ENCODE peak calls at places on chromosomes 11 and 22, in five cellular contexts. B, O, G, U and M are unnamed samples.

GRCh38 chr22:20118572-20119020 is 1.6 kb upstream of the TRMT2A start:
- DNase-seq in O (no peak), B (no peak), G (no peak), U (no peak), M (no peak)

GRCh38 chr11:113153847-113154246 is 160.5 kb upstream of the TTC12 start:
- DNase-seq in G (no peak), B (peak), U (no peak), O (no peak), M (no peak)

GRCh38 chr22:22201185-22201924 is 43.2 kb upstream of the VPREB1 start:
- DNase-seq in U (peak), G (no peak), O (no peak), B (no peak), M (peak)

GRCh38 chr11:13114566-13115465 is 105.7 kb downstream of the RASSF10 start:
- DNase-seq in O (no peak), U (peak), B (no peak), G (no peak), M (peak)

GRCh38 chr11:14230407-14230806 is 128.6 kb downstream of the RRAS2 start:
- DNase-seq in O (no peak), B (no peak), G (no peak), U (no peak), M (no peak)

GRCh38 chr11:65013130-65013691 is 749 bp upstream of the ARL2 start:
- DNase-seq in U (peak), G (peak), B (peak), O (peak), M (peak)

GRCh38 chr11:70265341-70265740 is 5.1 kb upstream of the PPFIA1 start:
- DNase-seq in B (no peak), U (no peak), G (no peak), O (no peak), M (no peak)

GRCh38 chr11:95404370-95404769 is 173.4 kb upstream of the SESN3 start:
- DNase-seq in U (no peak), B (no peak), O (no peak), G (no peak), M (no peak)

GRCh38 chr11:123945132-123945531 is 1.5 kb upstream of the OR6T1 start:
- DNase-seq in O (no peak), G (no peak), B (no peak), U (no peak), M (no peak)

GRCh38 chr22:45925811-45926351 is 51.1 kb downstream of the WNT7B start:
- DNase-seq in U (peak), B (no peak), G (peak), O (no peak), M (peak)

GRCh38 chr22:40679964-40680818 is 907 bp downstream of the MCHR1 start:
- DNase-seq in G (no peak), B (peak), U (no peak), O (no peak), M (peak)

GRCh38 chr11:117980280-117980679 is 5.9 kb upstream of the IL10RA start:
- DNase-seq in O (no peak), G (no peak), U (no peak), B (no peak), M (peak)

GRCh38 chr11:134047586-134047999 is 21.3 kb upstream of the JAM3 start:
- DNase-seq in B (peak), G (peak), O (no peak), U (peak), M (no peak)

GRCh38 chr11:11316651-11317050 is 36.4 kb downstream of the CSNK2A3 start:
- DNase-seq in O (no peak), B (no peak), U (no peak), G (no peak), M (peak)

GRCh38 chr11:2574553-2575535 is 125.0 kb downstream of the KCNQ1OT1 start:
- DNase-seq in O (no peak), B (peak), G (no peak), U (no peak), M (peak)

GRCh38 chr11:33375688-33376311 is 118.6 kb downstream of the HIPK3 start:
- DNase-seq in B (peak), U (peak), G (peak), O (no peak), M (peak)

GRCh38 chr22:22579869-22580604 is 21.0 kb upstream of the PRAME start:
- DNase-seq in U (no peak), G (no peak), B (no peak), O (no peak), M (no peak)

GRCh38 chr11:118791961-118792578 is 1.1 kb upstream of the DDX6 start:
- DNase-seq in O (no peak), G (no peak), B (peak), U (peak), M (peak)

GRCh38 chr11:69249086-69249640 is 44.8 kb upstream of the MYEOV start:
- DNase-seq in B (no peak), O (no peak), U (no peak), G (no peak), M (no peak)

GRCh38 chr11:92917927-92918326 is 51.5 kb upstream of the MTNR1B start:
- DNase-seq in B (no peak), O (no peak), G (no peak), U (no peak), M (no peak)

GRCh38 chr11:91299980-91300379 is 924.6 kb upstream of the FAT3 start:
- DNase-seq in B (peak), G (peak), U (peak), O (no peak), M (no peak)

GRCh38 chr22:49972163-49973017 is 11.8 kb downstream of the PIM3 start:
- DNase-seq in G (no peak), B (no peak), O (no peak), U (no peak), M (no peak)

GRCh38 chr11:68159161-68159560 is 38.0 kb upstream of the CHKA start:
- DNase-seq in U (no peak), G (no peak), B (no peak), O (no peak), M (no peak)

GRCh38 chr11:99960536-99960935 is 726.6 kb upstream of the ARHGAP42 start:
- DNase-seq in G (no peak), U (no peak), O (no peak), B (no peak), M (no peak)

GRCh38 chr11:57812634-57813033 is 51.0 kb downstream of the CTNND1 start:
- DNase-seq in U (no peak), B (no peak), G (no peak), O (no peak), M (no peak)

GRCh38 chr11:34890812-34891211 is 25.4 kb downstream of the APIP start:
- DNase-seq in G (peak), O (peak), U (peak), B (peak), M (peak)

GRCh38 chr22:26648011-26648497 is 9.3 kb upstream of the MIAT start:
- DNase-seq in U (no peak), O (no peak), B (no peak), G (no peak), M (no peak)

GRCh38 chr11:12683857-12684256 is 9.6 kb downstream of the TEAD1 start:
- DNase-seq in U (peak), G (peak), B (no peak), O (no peak), M (no peak)

GRCh38 chr22:19855504-19856409 is 1.1 kb upstream of the GNB1L start:
- DNase-seq in U (peak), G (peak), B (peak), O (no peak), M (peak)

GRCh38 chr11:81772161-81772560 is 961.5 kb downstream of the FAM181B start:
- DNase-seq in O (no peak), B (peak), U (no peak), G (peak), M (peak)

GRCh38 chr11:109939176-109939810 is 153.9 kb upstream of the ZC3H12C start:
- DNase-seq in B (peak), G (peak), O (peak), U (peak), M (peak)

GRCh38 chr11:94958118-94958517 is 15.2 kb downstream of the CWC15 start:
- DNase-seq in U (peak), B (peak), G (peak), O (no peak), M (peak)

GRCh38 chr22:27405672-27406388 is 395.7 kb downstream of the MN1 start:
- DNase-seq in G (no peak), U (peak), B (peak), O (no peak), M (peak)

GRCh38 chr22:25403752-25404471 is 160.6 kb upstream of the GRK3 start:
- DNase-seq in U (peak), B (no peak), G (peak), O (no peak), M (peak)

GRCh38 chr11:118341749-118342489 is 586 bp downstream of the CD3D start:
- DNase-seq in B (no peak), G (no peak), O (no peak), U (no peak), M (peak)

GRCh38 chr11:67410369-67410831 is 5.1 kb upstream of the CARNS1 start:
- DNase-seq in U (no peak), O (no peak), B (no peak), G (no peak), M (no peak)

GRCh38 chr22:27620367-27621154 is 181.0 kb downstream of the MN1 start:
- DNase-seq in G (no peak), B (no peak), U (peak), O (no peak), M (peak)

GRCh38 chr11:15622231-15622890 is 507.6 kb downstream of the INSC start:
- DNase-seq in O (no peak), G (no peak), B (no peak), U (no peak), M (no peak)

DNA sequence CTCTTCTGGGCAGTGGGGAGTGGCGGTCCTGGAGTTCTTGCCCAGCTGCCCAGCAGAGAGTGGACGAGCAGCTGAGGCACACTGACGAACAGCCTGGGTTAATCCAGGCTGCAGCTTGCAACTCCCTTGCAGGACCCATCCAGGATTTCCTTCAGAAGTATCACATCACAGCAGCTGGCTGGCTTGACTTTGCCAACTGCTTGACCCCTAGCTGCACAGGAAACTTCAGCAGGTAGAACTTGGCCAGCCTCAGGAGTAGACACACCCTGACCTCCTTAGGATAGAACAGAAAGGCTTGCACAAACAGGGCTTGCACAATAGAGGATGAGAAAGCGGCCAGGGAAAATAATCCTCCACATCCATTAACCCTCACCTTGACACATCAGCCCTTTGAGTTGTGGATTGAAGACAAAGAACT is 27.9 kb upstream of the FZD4 start:
- DNase-seq in B (no peak), O (no peak), U (peak), G (no peak), M (peak)
- TF ChIP-seq CTCF in B (no peak), O (no peak), U (no peak), G (no peak), M (no peak)

DNA sequence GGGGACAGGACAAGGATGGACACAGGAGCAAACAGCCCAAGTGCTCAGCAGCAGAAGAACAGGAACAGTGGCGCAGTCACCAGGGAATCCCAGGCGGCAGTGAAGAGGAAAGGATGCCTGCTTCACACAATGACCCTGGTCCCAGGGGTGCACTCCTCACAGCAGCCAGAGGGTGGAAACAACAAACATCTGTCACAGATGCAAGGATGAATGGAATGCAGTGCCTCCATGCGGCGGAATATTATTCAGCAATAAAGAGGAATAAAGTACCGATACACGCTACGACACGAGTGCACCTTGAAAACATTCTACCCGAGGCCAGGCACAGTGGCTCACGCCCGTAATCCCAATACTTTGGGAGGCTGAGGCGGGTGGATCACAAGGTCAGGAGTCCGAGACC is 12.7 kb downstream of the CSNK1E start:
- DNase-seq in G (no peak), U (no peak), O (no peak), B (peak), M (no peak)
- TF ChIP-seq CTCF in G (no peak), U (no peak), O (no peak), B (no peak), M (no peak)

GRCh38 chr11:5204787-5205186 is 4.3 kb upstream of the OR51V1 start:
- DNase-seq in O (peak), U (peak), G (peak), B (peak), M (peak)
- TF ChIP-seq CTCF in O (peak), U (peak), G (peak), B (peak), M (peak)

DNA sequence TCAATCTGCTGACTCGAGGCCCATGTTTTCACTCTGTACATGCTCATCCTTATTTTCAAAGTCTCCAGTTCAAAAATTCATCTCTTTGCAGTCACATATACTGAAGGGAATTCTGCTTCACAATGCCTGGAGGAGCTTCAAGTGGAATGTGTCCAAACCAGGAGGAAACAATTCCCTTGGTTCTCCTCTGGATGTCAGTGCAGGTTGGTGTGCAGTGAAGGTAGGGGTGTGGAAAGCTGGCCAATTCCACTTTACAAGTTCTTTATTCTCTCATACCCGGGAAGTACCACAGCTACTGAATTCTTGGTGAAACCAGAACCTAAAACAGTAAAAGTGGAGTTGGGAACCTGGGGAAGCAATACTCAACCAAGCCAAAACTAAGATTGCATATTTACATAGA is 57.3 kb downstream of the BDNF start:
- DNase-seq in B (peak), U (no peak), O (no peak), G (no peak), M (peak)
- TF ChIP-seq CTCF in B (no peak), U (no peak), O (peak), G (no peak), M (peak)

DNA sequence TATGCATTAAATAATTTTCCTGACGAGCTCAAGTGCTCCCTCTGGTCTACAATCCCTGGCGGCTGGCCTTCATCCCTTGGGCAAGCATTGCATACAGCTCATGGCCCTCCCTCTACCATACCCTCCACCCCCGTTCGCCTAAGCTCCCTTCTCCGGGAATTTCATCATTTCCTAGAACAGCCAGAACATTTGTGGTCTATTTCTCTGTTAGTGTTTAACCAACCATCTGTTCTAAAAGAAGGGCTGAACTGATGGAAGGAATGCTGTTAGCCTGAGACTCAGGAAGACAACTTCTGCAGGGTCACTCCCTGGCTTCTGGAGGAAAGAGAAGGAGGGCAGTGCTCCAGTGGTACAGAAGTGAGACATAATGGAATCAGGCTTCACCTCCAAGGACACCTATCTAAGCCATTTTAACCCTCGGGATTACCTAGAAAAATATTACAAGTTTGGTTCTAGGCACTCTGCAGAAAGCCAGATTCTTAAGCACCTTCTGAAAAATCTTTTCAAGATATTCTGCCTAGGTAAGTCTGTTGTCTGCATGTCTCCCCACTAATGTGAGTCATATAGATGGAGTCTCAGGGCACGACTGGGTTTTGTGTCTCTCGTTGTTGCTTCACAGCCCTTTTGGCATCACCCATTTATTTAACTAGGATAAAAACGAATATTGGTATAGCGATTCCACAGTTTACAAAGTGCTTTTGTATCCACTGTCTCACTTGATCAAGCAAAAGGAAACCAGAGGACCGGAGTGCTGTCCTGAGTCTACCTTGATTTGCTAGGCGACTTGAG is at the start of gene NNMT:
- DNase-seq in U (peak), O (peak), B (peak), G (peak), M (peak)
- TF ChIP-seq CTCF in U (no peak), O (no peak), B (peak), G (no peak), M (no peak)

GRCh38 chr11:38824573-38824972 is 2226.5 kb upstream of the RAG2 start:
- DNase-seq in G (peak), O (no peak), B (peak), U (peak), M (peak)
- TF ChIP-seq CTCF in G (peak), O (peak), B (peak), U (peak), M (peak)

GRCh38 chr22:46996595-46997310 is 234.3 kb downstream of the TBC1D22A start:
- DNase-seq in O (no peak), G (no peak), U (peak), B (no peak), M (peak)
- TF ChIP-seq CTCF in O (peak), G (peak), U (peak), B (no peak), M (peak)

DNA sequence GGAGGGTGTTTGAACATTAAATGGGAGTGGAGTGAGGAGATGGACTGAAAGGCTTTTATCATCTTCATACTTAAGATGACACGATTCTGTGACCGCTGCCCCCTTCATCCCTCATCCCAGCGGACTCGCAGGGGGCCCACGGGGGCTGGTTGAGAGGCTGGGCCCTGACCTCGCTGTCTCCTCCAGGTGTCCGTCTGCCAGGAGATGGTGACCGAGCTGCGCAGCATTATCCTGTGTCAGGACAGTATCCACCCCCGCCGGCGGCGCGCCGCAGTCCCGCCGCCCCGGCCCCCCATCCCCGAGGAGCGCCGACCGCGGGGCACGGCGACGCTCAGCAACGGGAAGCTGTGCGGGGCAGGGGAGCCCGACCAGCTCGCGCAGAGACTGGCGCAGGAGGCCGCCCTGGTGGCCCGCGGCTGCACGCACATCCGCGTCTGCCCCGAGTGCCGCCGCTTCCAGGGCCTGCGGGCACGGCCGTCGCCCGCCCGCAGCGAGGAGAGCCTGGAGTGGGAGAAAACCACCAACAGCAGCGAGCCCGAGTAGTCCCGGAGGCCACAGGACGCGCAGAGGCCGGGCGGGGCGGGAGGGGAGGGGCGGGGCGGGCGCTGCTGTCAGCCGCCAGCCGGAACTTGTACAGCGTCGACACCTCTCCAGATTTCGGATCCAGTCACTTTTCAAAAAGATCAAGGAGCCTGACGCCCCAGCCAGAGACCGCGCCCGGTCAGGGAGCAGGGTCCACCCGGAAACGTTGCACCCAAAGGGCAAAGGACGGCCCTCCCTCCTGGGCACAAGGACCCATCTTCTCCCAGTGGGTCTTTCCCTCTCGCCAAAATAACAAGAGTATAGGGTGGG is 38.0 kb upstream of the TBCEL start:
- DNase-seq in U (peak), O (no peak), G (peak), B (peak), M (peak)
- TF ChIP-seq CTCF in U (peak), O (no peak), G (no peak), B (peak), M (no peak)

DNA sequence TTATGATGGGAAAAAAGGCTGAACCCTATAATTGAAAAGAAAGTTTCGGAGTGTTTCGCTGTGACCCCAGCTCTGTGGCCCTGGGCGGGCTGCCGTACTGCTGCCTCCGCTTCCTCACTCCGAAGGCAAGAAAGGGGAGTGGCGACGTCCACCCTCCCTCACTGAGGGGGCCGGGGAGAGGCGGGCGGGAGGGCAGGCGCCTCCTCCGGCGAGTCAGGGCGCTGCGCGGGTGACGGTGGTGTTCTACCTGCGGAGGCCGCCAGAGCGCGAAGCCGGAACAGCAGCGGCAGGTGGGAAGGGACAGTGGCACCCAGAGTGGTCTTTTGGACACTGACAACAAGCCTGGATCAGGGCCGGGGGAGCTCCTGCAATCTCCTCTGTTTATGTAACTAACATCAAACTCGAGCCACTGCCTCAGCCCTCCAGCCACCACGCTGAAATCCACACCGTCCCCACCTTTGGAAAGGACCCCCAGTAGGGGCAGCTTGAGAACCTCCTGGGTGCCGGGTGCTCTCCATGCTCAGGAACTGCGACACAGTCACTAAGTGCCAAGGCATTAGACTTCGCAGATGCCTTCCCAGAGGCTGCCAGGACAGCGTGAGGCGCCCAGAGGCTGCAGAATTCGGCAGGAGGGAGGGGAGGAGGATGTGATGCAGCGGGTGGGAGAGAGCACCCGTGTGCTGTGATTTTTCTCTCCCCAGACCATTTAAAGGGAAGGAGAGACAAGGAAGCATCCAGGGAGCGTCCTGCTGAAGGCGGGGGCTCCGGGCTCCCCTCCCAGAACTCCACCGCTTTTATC is 25.5 kb downstream of the BID start:
- DNase-seq in G (no peak), U (no peak), B (no peak), O (no peak), M (no peak)
- TF ChIP-seq CTCF in G (peak), U (no peak), B (peak), O (no peak), M (no peak)